ENCODE peak calls at places on chromosomes 11 and 22, in four cellular contexts. T is effector memory CD8-positive, alpha-beta T cell; I is substantia nigra; X is choroid plexus epithelial cell. K is an unnamed sample.
A peak's percentile ranks its signal among the peaks of the same experiment; 100 is the strongest.

GRCh38 chr22:48083502-48083901 is 1321.1 kb downstream of the TBC1D22A start:
- DNase-seq in T (no peak), I (no peak), X (no peak), K (no peak)

GRCh38 chr11:518463-519202 is 11.6 kb upstream of the RNH1 start:
- DNase-seq in T (peak; percentile 84), I (no peak), X (peak; percentile 91), K (peak; percentile 99)

GRCh38 chr22:23831781-23832180 is 7.0 kb downstream of the DERL3 start:
- DNase-seq in T (no peak), I (no peak), X (no peak), K (no peak)

GRCh38 chr22:37623075-37624016 is 14.7 kb downstream of the GGA1 start:
- DNase-seq in T (peak; percentile 73), I (peak; percentile 41), X (peak; percentile 54), K (no peak)

GRCh38 chr22:36010913-36011312 is 17.7 kb downstream of the RBFOX2 start:
- DNase-seq in T (no peak), I (no peak), X (peak; percentile 78), K (peak; percentile 90)

GRCh38 chr11:72278911-72279310 is 34.9 kb upstream of the PHOX2A start:
- DNase-seq in T (no peak), I (no peak), X (peak; percentile 51), K (peak; percentile 60)

GRCh38 chr11:96579642-96580041 is 189.8 kb downstream of the JRKL start:
- DNase-seq in T (no peak), I (no peak), X (no peak), K (no peak)

GRCh38 chr11:17760102-17761029 is 25.8 kb downstream of the KCNC1 start:
- DNase-seq in T (no peak), I (peak; percentile 21), X (peak; percentile 65), K (peak; percentile 26)

GRCh38 chr11:119434531-119435330 is 11.8 kb upstream of the THY1 start:
- DNase-seq in T (no peak), I (no peak), X (no peak), K (no peak)

GRCh38 chr11:84740050-84740449 is 887.1 kb downstream of the DLG2 start:
- DNase-seq in T (no peak), I (no peak), X (no peak), K (no peak)

GRCh38 chr11:121248496-121248895 is 44.1 kb upstream of the SC5D start:
- DNase-seq in T (no peak), I (no peak), X (no peak), K (no peak)

GRCh38 chr11:20049231-20049630 is 111.0 kb downstream of the DBX1 start:
- DNase-seq in T (no peak), I (no peak), X (peak; percentile 34), K (no peak)

GRCh38 chr11:203056-203944 is 3.9 kb downstream of the BET1L start:
- DNase-seq in T (no peak), I (no peak), X (no peak), K (no peak)

GRCh38 chr11:5596611-5597201 is at the start of gene TRIM6:
- DNase-seq in T (no peak), I (no peak), X (peak; percentile 59), K (peak; percentile 61)

GRCh38 chr22:50672471-50673230 is at the start of gene SHANK3:
- DNase-seq in T (no peak), I (no peak), X (no peak), K (no peak)

GRCh38 chr11:130783322-130783721 is 133.0 kb downstream of the SNX19 start:
- DNase-seq in T (no peak), I (no peak), X (peak; percentile 32), K (no peak)

GRCh38 chr11:72786305-72787261 is 7.3 kb downstream of the STARD10 start:
- DNase-seq in T (no peak), I (no peak), X (no peak), K (no peak)

GRCh38 chr11:48037709-48038468 is 57.5 kb downstream of the PTPRJ start:
- DNase-seq in T (no peak), I (no peak), X (peak; percentile 65), K (no peak)

GRCh38 chr11:131897976-131898375 is 527.6 kb downstream of the NTM start:
- DNase-seq in T (no peak), I (no peak), X (peak; percentile 66), K (peak; percentile 24)

GRCh38 chr11:113907681-113908080 is 3.1 kb downstream of the HTR3B start:
- DNase-seq in T (no peak), I (no peak), X (no peak), K (no peak)

GRCh38 chr22:20466659-20467379 is 28.8 kb downstream of the KLHL22 start:
- DNase-seq in T (no peak), I (no peak), X (no peak), K (no peak)

GRCh38 chr11:44566559-44566949 is 1.1 kb downstream of the CD82 start:
- DNase-seq in T (no peak), I (no peak), X (no peak), K (no peak)

GRCh38 chr22:23675502-23676415 is 15.1 kb upstream of the RGL4 start:
- DNase-seq in T (no peak), I (no peak), X (peak; percentile 16), K (no peak)

GRCh38 chr22:36104988-36105387 is 55.6 kb downstream of the APOL3 start:
- DNase-seq in T (no peak), I (no peak), X (no peak), K (peak; percentile 43)

GRCh38 chr11:121716060-121716459 is 263.3 kb upstream of the SORL1-AS1 start:
- DNase-seq in T (no peak), I (no peak), X (peak; percentile 59), K (peak; percentile 62)

GRCh38 chr11:8910662-8911039 is 338 bp upstream of the AKIP1 start:
- DNase-seq in T (no peak), I (no peak), X (no peak), K (no peak)

GRCh38 chr22:27382947-27383346 is 418.6 kb downstream of the MN1 start:
- DNase-seq in T (no peak), I (no peak), X (no peak), K (no peak)

GRCh38 chr11:88522624-88523361 is 185.3 kb upstream of the CTSC start:
- DNase-seq in T (no peak), I (no peak), X (peak; percentile 13), K (peak; percentile 51)

GRCh38 chr11:83259559-83259958 is 26.6 kb downstream of the CCDC90B start:
- DNase-seq in T (no peak), I (no peak), X (no peak), K (no peak)

GRCh38 chr22:41367680-41368542 is 13.8 kb upstream of the TEF start:
- DNase-seq in T (no peak), I (peak; percentile 67), X (peak; percentile 68), K (no peak)

GRCh38 chr11:126917531-126918204 is 82.9 kb downstream of the KIRREL3 start:
- DNase-seq in T (no peak), I (no peak), X (peak; percentile 27), K (peak; percentile 91)

GRCh38 chr11:115524572-115524971 is 20.4 kb upstream of the CADM1 start:
- DNase-seq in T (no peak), I (no peak), X (no peak), K (no peak)

GRCh38 chr22:49433044-49433443 is 394.6 kb downstream of the BRD1 start:
- DNase-seq in T (no peak), I (no peak), X (no peak), K (no peak)

GRCh38 chr11:46383404-46383758 is 1.9 kb downstream of the MDK start:
- DNase-seq in T (no peak), I (no peak), X (no peak), K (no peak)

GRCh38 chr11:68709064-68709463 is 24.7 kb downstream of the GAL start:
- DNase-seq in T (no peak), I (no peak), X (no peak), K (no peak)

GRCh38 chr11:101555366-101555765 is 28.4 kb downstream of the TRPC6 start:
- DNase-seq in T (no peak), I (no peak), X (peak; percentile 40), K (peak; percentile 72)

GRCh38 chr11:18958221-18958910 is 19.2 kb upstream of the MRGPRX1 start:
- DNase-seq in T (no peak), I (no peak), X (no peak), K (no peak)

GRCh38 chr11:115247404-115247803 is 256.8 kb downstream of the CADM1 start:
- DNase-seq in T (no peak), I (no peak), X (peak; percentile 57), K (no peak)